ENCODE peak calls at places on chromosomes 4 and X, in four cellular contexts. One of them, this sample, is unnamed.

GRCh38 chrX:153981771-153982533 is 9.4 kb downstream of the TMEM187 start:
- DNase-seq in astrocyte of the spinal cord: peak
- DNase-seq in HepG2: no peak
- DNase-seq in WERI-Rb-1: no peak
- DNase-seq in this sample: no peak

GRCh38 chrX:19212037-19212436 is 89.8 kb upstream of the ADGRG2 start:
- DNase-seq in astrocyte of the spinal cord: no peak
- DNase-seq in HepG2: no peak
- DNase-seq in WERI-Rb-1: no peak
- DNase-seq in this sample: no peak

GRCh38 chr4:128525939-128526630 is 238.5 kb upstream of the PGRMC2 start:
- DNase-seq in astrocyte of the spinal cord: no peak
- DNase-seq in HepG2: no peak
- DNase-seq in WERI-Rb-1: no peak
- DNase-seq in this sample: no peak

GRCh38 chr4:57172065-57172464 is 61.9 kb upstream of the IGFBP7 start:
- DNase-seq in astrocyte of the spinal cord: no peak
- DNase-seq in HepG2: no peak
- DNase-seq in WERI-Rb-1: no peak
- DNase-seq in this sample: no peak

GRCh38 chr4:146521543-146522097 is at the start of gene SLC10A7:
- DNase-seq in astrocyte of the spinal cord: peak
- DNase-seq in HepG2: peak
- DNase-seq in WERI-Rb-1: peak
- DNase-seq in this sample: peak

GRCh38 chr4:103443324-103443723 is 245.2 kb upstream of the CENPE start:
- DNase-seq in astrocyte of the spinal cord: no peak
- DNase-seq in HepG2: peak
- DNase-seq in WERI-Rb-1: no peak
- DNase-seq in this sample: no peak

GRCh38 chrX:12921886-12922599 is 15.6 kb downstream of the TLR8 start:
- DNase-seq in astrocyte of the spinal cord: no peak
- DNase-seq in HepG2: no peak
- DNase-seq in WERI-Rb-1: no peak
- DNase-seq in this sample: no peak

GRCh38 chr4:167000141-167000852 is 234.0 kb downstream of the SPOCK3 start:
- DNase-seq in astrocyte of the spinal cord: no peak
- DNase-seq in HepG2: no peak
- DNase-seq in WERI-Rb-1: no peak
- DNase-seq in this sample: no peak

GRCh38 chr4:105988671-105989070 is 93.4 kb downstream of the NPNT start:
- DNase-seq in astrocyte of the spinal cord: no peak
- DNase-seq in HepG2: no peak
- DNase-seq in WERI-Rb-1: no peak
- DNase-seq in this sample: no peak

GRCh38 chr4:105992641-105993305 is 97.5 kb downstream of the NPNT start:
- DNase-seq in astrocyte of the spinal cord: peak
- DNase-seq in HepG2: no peak
- DNase-seq in WERI-Rb-1: no peak
- DNase-seq in this sample: no peak

GRCh38 chr4:105991726-105992125 is 96.5 kb downstream of the NPNT start:
- DNase-seq in astrocyte of the spinal cord: no peak
- DNase-seq in HepG2: no peak
- DNase-seq in WERI-Rb-1: peak
- DNase-seq in this sample: no peak

GRCh38 chr4:105990933-105991332 is 95.7 kb downstream of the NPNT start:
- DNase-seq in astrocyte of the spinal cord: peak
- DNase-seq in HepG2: no peak
- DNase-seq in WERI-Rb-1: no peak
- DNase-seq in this sample: no peak

GRCh38 chr4:105989411-105990242 is 94.4 kb downstream of the NPNT start:
- DNase-seq in astrocyte of the spinal cord: no peak
- DNase-seq in HepG2: no peak
- DNase-seq in WERI-Rb-1: no peak
- DNase-seq in this sample: no peak
- TF ChIP-seq CTCF in astrocyte of the spinal cord: no peak
- TF ChIP-seq CTCF in HepG2: no peak
- TF ChIP-seq CTCF in WERI-Rb-1: no peak
- TF ChIP-seq CTCF in this sample: no peak

GRCh38 chrX:93875621-93876282 is 201.7 kb downstream of the FAM133A start:
- DNase-seq in astrocyte of the spinal cord: no peak
- DNase-seq in HepG2: no peak
- DNase-seq in WERI-Rb-1: no peak
- DNase-seq in this sample: no peak

GRCh38 chrX:93874554-93874953 is 200.5 kb downstream of the FAM133A start:
- DNase-seq in astrocyte of the spinal cord: no peak
- DNase-seq in HepG2: peak
- DNase-seq in WERI-Rb-1: peak
- DNase-seq in this sample: peak
- TF ChIP-seq CTCF in astrocyte of the spinal cord: peak
- TF ChIP-seq CTCF in HepG2: peak
- TF ChIP-seq CTCF in WERI-Rb-1: peak
- TF ChIP-seq CTCF in this sample: peak

GRCh38 chr4:152258804-152259708 is 276.8 kb downstream of the FBXW7 start:
- DNase-seq in astrocyte of the spinal cord: peak
- DNase-seq in HepG2: peak
- DNase-seq in WERI-Rb-1: no peak
- DNase-seq in this sample: no peak
- TF ChIP-seq CTCF in astrocyte of the spinal cord: no peak
- TF ChIP-seq CTCF in HepG2: no peak
- TF ChIP-seq CTCF in WERI-Rb-1: no peak
- TF ChIP-seq CTCF in this sample: no peak

DNA sequence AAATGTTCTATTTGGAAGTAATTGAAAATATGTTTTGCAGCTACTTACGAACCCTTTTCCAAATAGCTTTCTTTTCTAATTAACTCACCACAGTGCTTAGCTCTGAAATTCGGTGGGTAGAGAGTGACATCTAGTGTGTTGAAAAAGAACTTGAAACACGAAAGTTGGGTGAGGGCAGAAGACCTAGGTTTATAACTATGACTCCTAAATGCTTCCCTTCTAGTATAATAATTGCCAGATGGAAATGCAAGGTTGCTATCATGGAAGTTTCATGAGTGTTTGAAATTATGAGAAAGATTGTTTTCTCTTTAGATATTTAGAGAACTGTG is 77.2 kb upstream of the NOCT start:
- DNase-seq in astrocyte of the spinal cord: peak
- DNase-seq in HepG2: peak
- DNase-seq in WERI-Rb-1: no peak
- DNase-seq in this sample: no peak
- TF ChIP-seq CTCF in astrocyte of the spinal cord: peak
- TF ChIP-seq CTCF in HepG2: peak
- TF ChIP-seq CTCF in WERI-Rb-1: peak
- TF ChIP-seq CTCF in this sample: peak

DNA sequence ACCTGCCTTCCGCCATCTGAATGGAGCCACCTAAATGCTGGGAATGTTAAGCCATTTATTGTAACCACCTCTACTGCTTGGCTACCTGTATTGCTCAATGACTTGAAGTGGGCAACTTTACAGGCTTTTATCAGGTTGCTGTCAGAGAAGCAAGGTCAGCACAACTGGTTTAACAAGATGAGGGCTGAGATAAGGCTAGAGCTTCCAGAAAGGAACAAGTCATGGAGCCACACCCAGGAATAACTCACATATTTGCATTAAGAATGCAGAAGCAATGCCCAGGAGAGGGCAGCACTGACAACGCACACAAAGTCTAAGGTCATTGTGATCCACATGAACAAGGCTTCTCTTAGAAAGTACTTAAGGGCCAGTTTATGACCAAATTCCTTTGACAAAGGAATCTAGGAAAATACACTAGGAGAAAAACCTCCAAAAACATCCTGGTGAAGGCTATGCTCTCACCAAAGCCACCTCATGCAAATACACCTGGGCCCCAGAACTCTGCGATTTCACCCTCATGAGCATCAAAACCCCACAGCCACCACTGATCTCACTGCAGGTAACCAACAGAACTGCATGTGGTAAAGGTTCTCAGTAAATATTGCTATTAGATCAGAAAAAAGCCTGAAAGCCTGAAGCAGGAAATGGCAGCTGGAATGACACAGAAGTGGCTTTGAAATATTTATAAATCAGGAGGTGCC is 15.0 kb upstream of the STS start:
- DNase-seq in astrocyte of the spinal cord: peak
- DNase-seq in HepG2: peak
- DNase-seq in WERI-Rb-1: peak
- DNase-seq in this sample: peak
- TF ChIP-seq CTCF in astrocyte of the spinal cord: peak
- TF ChIP-seq CTCF in HepG2: peak
- TF ChIP-seq CTCF in WERI-Rb-1: peak
- TF ChIP-seq CTCF in this sample: no peak

GRCh38 chr4:80322716-80323115 is 12.8 kb upstream of the CFAP299 start:
- DNase-seq in astrocyte of the spinal cord: peak
- DNase-seq in HepG2: no peak
- DNase-seq in WERI-Rb-1: peak
- DNase-seq in this sample: no peak
- TF ChIP-seq CTCF in astrocyte of the spinal cord: peak
- TF ChIP-seq CTCF in HepG2: no peak
- TF ChIP-seq CTCF in WERI-Rb-1: peak
- TF ChIP-seq CTCF in this sample: no peak

DNA sequence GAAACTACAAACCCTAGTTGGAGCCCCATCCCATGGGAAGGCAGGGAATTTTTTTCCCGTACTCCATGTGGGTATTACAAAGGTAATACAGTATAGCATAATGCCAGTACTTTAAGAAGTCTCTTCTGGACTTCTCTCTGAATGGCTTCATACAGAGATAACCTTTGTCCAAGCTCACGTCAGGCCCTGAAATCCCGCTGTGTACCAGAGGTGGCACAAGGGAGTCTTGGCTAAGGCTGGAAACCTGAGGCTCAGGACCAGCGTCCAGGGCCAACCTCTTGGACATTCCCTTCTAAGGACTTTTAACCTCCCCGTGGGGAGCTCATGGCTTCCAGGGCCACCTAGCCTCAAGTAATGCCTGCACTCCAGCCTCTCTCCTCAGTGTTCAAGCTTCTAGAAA is 338.9 kb upstream of the FAM241A start:
- DNase-seq in astrocyte of the spinal cord: no peak
- DNase-seq in HepG2: peak
- DNase-seq in WERI-Rb-1: peak
- DNase-seq in this sample: peak
- TF ChIP-seq CTCF in astrocyte of the spinal cord: peak
- TF ChIP-seq CTCF in HepG2: peak
- TF ChIP-seq CTCF in WERI-Rb-1: peak
- TF ChIP-seq CTCF in this sample: peak

GRCh38 chr4:3571921-3572320 is 39.7 kb upstream of the LRPAP1 start:
- DNase-seq in astrocyte of the spinal cord: no peak
- DNase-seq in HepG2: no peak
- DNase-seq in WERI-Rb-1: no peak
- DNase-seq in this sample: no peak

GRCh38 chr4:3573131-3573530 is 40.9 kb upstream of the LRPAP1 start:
- DNase-seq in astrocyte of the spinal cord: no peak
- DNase-seq in HepG2: no peak
- DNase-seq in WERI-Rb-1: no peak
- DNase-seq in this sample: no peak

DNA sequence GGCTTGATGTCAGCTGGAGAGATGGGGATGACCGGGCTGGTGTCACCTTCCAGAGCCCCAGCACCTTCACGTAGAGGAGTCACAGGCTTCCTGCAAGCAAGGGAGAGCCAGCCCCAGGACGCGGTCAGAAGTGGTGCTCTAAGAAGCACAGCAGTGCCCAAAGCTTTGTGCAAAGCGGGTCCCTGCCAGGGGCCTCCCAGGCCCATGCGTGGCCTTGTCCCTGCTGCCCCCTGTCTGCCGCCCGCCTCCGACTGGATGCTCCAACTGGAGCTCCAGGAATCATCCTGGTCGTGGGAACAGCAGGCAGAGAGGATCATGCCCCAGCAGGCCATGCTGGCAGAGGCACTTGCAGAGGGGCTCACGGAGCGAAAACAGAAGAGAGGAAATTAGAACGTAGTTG is 40.1 kb upstream of the LRPAP1 start:
- DNase-seq in astrocyte of the spinal cord: no peak
- DNase-seq in HepG2: no peak
- DNase-seq in WERI-Rb-1: peak
- DNase-seq in this sample: no peak
- TF ChIP-seq CTCF in astrocyte of the spinal cord: no peak
- TF ChIP-seq CTCF in HepG2: peak
- TF ChIP-seq CTCF in WERI-Rb-1: peak
- TF ChIP-seq CTCF in this sample: no peak

DNA sequence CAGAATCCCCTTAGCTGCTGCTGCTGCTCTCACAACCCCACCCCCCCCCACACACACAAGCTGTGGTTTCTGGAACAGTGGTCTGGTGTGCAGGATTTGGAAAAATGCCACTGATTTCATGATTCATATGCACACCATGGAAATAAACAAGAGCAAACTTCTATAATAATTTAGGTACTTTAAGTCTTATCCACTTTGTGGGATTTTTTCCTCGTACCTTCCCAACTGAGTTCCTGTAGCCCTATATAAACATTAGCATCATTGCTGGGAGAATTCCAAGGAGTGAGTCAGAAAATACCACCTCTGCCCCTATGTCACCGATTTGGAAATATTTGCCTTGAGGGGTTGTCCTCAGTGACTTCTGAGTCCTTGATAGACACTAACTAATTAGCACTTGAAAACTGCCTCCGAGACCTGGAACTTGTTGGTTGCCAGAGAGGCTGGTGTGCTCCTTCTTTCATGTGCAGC is 61.6 kb downstream of the CPE start:
- DNase-seq in astrocyte of the spinal cord: peak
- DNase-seq in HepG2: peak
- DNase-seq in WERI-Rb-1: no peak
- DNase-seq in this sample: no peak
- TF ChIP-seq CTCF in astrocyte of the spinal cord: no peak
- TF ChIP-seq CTCF in HepG2: no peak
- TF ChIP-seq CTCF in WERI-Rb-1: no peak
- TF ChIP-seq CTCF in this sample: no peak